ENCODE peak calls at places on chromosomes 1 and 21, in seven cellular contexts. One of them, this sample, is unnamed.

GRCh38 chr1:105485207-105485606 is 1571.3 kb upstream of the PRMT6 start:
- DNase-seq in stomach: no peak
- DNase-seq in uterus: no peak
- DNase-seq in transverse colon: no peak
- DNase-seq in ovary: no peak
- DNase-seq in sigmoid colon: no peak
- DNase-seq in esophagus squamous epithelium: no peak
- DNase-seq in this sample: no peak

GRCh38 chr1:225626698-225627097 is 26.2 kb downstream of the ENAH start:
- DNase-seq in ovary: no peak
- DNase-seq in stomach: no peak
- DNase-seq in esophagus squamous epithelium: no peak
- DNase-seq in sigmoid colon: no peak
- DNase-seq in uterus: no peak
- DNase-seq in transverse colon: no peak
- DNase-seq in this sample: no peak

GRCh38 chr1:229209816-229210215 is 61.1 kb upstream of the RAB4A start:
- DNase-seq in transverse colon: no peak
- DNase-seq in stomach: no peak
- DNase-seq in uterus: peak; percentile 38
- DNase-seq in sigmoid colon: no peak
- DNase-seq in esophagus squamous epithelium: no peak
- DNase-seq in ovary: no peak
- DNase-seq in this sample: no peak

GRCh38 chr1:94385354-94385947 is 32.7 kb upstream of the ABCD3 start:
- DNase-seq in ovary: no peak
- DNase-seq in transverse colon: no peak
- DNase-seq in uterus: no peak
- DNase-seq in stomach: no peak
- DNase-seq in sigmoid colon: no peak
- DNase-seq in esophagus squamous epithelium: no peak
- DNase-seq in this sample: no peak

GRCh38 chr1:207021876-207022596 is 10.5 kb downstream of the C1orf116 start:
- DNase-seq in sigmoid colon: no peak
- DNase-seq in ovary: no peak
- DNase-seq in stomach: no peak
- DNase-seq in esophagus squamous epithelium: no peak
- DNase-seq in uterus: no peak
- DNase-seq in transverse colon: no peak
- DNase-seq in this sample: no peak

GRCh38 chr1:6365047-6365446 is 28.5 kb downstream of the ACOT7 start:
- DNase-seq in transverse colon: no peak
- DNase-seq in uterus: no peak
- DNase-seq in ovary: no peak
- DNase-seq in stomach: no peak
- DNase-seq in sigmoid colon: no peak
- DNase-seq in esophagus squamous epithelium: no peak
- DNase-seq in this sample: no peak

GRCh38 chr1:33683913-33684312 is 180.0 kb upstream of the HMGB4 start:
- DNase-seq in esophagus squamous epithelium: no peak
- DNase-seq in stomach: no peak
- DNase-seq in sigmoid colon: no peak
- DNase-seq in ovary: no peak
- DNase-seq in transverse colon: no peak
- DNase-seq in uterus: no peak
- DNase-seq in this sample: no peak

GRCh38 chr1:78833491-78833890 is 173.0 kb downstream of the ADGRL4 start:
- DNase-seq in esophagus squamous epithelium: no peak
- DNase-seq in sigmoid colon: no peak
- DNase-seq in transverse colon: no peak
- DNase-seq in stomach: no peak
- DNase-seq in ovary: no peak
- DNase-seq in uterus: no peak
- DNase-seq in this sample: no peak

GRCh38 chr1:82108843-82109242 is 308.1 kb downstream of the ADGRL2 start:
- DNase-seq in esophagus squamous epithelium: no peak
- DNase-seq in sigmoid colon: no peak
- DNase-seq in stomach: no peak
- DNase-seq in ovary: no peak
- DNase-seq in transverse colon: no peak
- DNase-seq in uterus: no peak
- DNase-seq in this sample: no peak

GRCh38 chr1:203342192-203342940 is 8.6 kb downstream of the FMOD start:
- DNase-seq in esophagus squamous epithelium: no peak
- DNase-seq in transverse colon: peak; percentile 77
- DNase-seq in ovary: peak; percentile 61
- DNase-seq in uterus: peak; percentile 47
- DNase-seq in stomach: peak; percentile 71
- DNase-seq in sigmoid colon: peak; percentile 77
- DNase-seq in this sample: no peak

GRCh38 chr21:37914211-37914900 is 1.9 kb downstream of the KCNJ6 start:
- DNase-seq in stomach: no peak
- DNase-seq in sigmoid colon: no peak
- DNase-seq in uterus: no peak
- DNase-seq in esophagus squamous epithelium: no peak
- DNase-seq in ovary: no peak
- DNase-seq in transverse colon: no peak
- DNase-seq in this sample: no peak

GRCh38 chr1:226444901-226445300 is 37.0 kb upstream of the PARP1 start:
- DNase-seq in ovary: no peak
- DNase-seq in sigmoid colon: no peak
- DNase-seq in stomach: peak; percentile 29
- DNase-seq in uterus: no peak
- DNase-seq in transverse colon: peak; percentile 57
- DNase-seq in esophagus squamous epithelium: peak; percentile 4
- DNase-seq in this sample: peak; percentile 76

GRCh38 chr21:25901580-25901979 is 166.8 kb downstream of the GABPA start:
- DNase-seq in ovary: no peak
- DNase-seq in uterus: no peak
- DNase-seq in sigmoid colon: no peak
- DNase-seq in esophagus squamous epithelium: no peak
- DNase-seq in transverse colon: no peak
- DNase-seq in stomach: no peak
- DNase-seq in this sample: no peak

GRCh38 chr1:183038333-183038876 is 15.2 kb downstream of the LAMC1 start:
- DNase-seq in transverse colon: no peak
- DNase-seq in esophagus squamous epithelium: no peak
- DNase-seq in sigmoid colon: no peak
- DNase-seq in uterus: no peak
- DNase-seq in ovary: no peak
- DNase-seq in stomach: no peak
- DNase-seq in this sample: no peak

GRCh38 chr1:107926436-107927080 is 38.4 kb downstream of the VAV3 start:
- DNase-seq in uterus: no peak
- DNase-seq in stomach: no peak
- DNase-seq in ovary: no peak
- DNase-seq in sigmoid colon: no peak
- DNase-seq in esophagus squamous epithelium: no peak
- DNase-seq in transverse colon: no peak
- DNase-seq in this sample: no peak

GRCh38 chr1:77824083-77824482 is 44.6 kb downstream of the MIGA1 start:
- DNase-seq in ovary: no peak
- DNase-seq in transverse colon: no peak
- DNase-seq in esophagus squamous epithelium: no peak
- DNase-seq in uterus: no peak
- DNase-seq in stomach: no peak
- DNase-seq in sigmoid colon: no peak
- DNase-seq in this sample: no peak

GRCh38 chr1:183444243-183444642 is 26.1 kb upstream of the NMNAT2 start:
- DNase-seq in esophagus squamous epithelium: no peak
- DNase-seq in transverse colon: no peak
- DNase-seq in uterus: no peak
- DNase-seq in ovary: no peak
- DNase-seq in sigmoid colon: no peak
- DNase-seq in stomach: no peak
- DNase-seq in this sample: no peak

GRCh38 chr1:117014209-117014608 is 12.6 kb downstream of the CD101 start:
- DNase-seq in transverse colon: no peak
- DNase-seq in ovary: no peak
- DNase-seq in sigmoid colon: no peak
- DNase-seq in esophagus squamous epithelium: no peak
- DNase-seq in uterus: no peak
- DNase-seq in stomach: no peak
- DNase-seq in this sample: no peak

GRCh38 chr1:152398812-152399698 is 15.0 kb downstream of the CRNN start:
- DNase-seq in esophagus squamous epithelium: no peak
- DNase-seq in stomach: no peak
- DNase-seq in transverse colon: no peak
- DNase-seq in uterus: no peak
- DNase-seq in sigmoid colon: no peak
- DNase-seq in ovary: no peak
- DNase-seq in this sample: no peak

GRCh38 chr1:119005870-119006405 is 17.8 kb upstream of the TBX15 start:
- DNase-seq in uterus: no peak
- DNase-seq in ovary: no peak
- DNase-seq in esophagus squamous epithelium: no peak
- DNase-seq in transverse colon: no peak
- DNase-seq in sigmoid colon: no peak
- DNase-seq in stomach: no peak
- DNase-seq in this sample: no peak

GRCh38 chr1:244137725-244138124 is 86.6 kb downstream of the ZBTB18 start:
- DNase-seq in uterus: no peak
- DNase-seq in stomach: no peak
- DNase-seq in ovary: no peak
- DNase-seq in esophagus squamous epithelium: no peak
- DNase-seq in transverse colon: no peak
- DNase-seq in sigmoid colon: no peak
- DNase-seq in this sample: no peak

DNA sequence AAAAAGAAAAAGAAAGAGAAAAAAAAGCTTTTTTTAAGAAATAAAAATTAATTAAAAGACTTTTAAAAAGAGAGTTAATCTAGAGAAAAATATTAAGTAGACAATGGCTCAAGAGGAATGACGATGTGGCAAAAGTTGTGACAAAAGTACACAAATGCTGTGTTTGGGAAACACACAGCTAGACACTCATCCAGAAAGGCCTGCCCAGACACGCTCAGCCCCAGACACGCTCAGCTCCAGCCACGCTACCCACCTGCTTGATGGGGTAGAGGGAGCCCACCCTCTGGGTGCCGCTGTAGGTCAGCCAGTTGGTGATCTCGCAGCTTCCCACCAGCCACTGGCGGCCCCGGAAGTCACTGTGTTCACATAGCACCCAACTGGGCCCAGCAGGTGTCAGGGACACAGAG is 10.2 kb downstream of the CD52 start:
- DNase-seq in transverse colon: no peak
- DNase-seq in uterus: no peak
- DNase-seq in stomach: no peak
- DNase-seq in esophagus squamous epithelium: no peak
- DNase-seq in sigmoid colon: no peak
- DNase-seq in ovary: no peak
- DNase-seq in this sample: no peak
- TF ChIP-seq CTCF in transverse colon: no peak
- TF ChIP-seq CTCF in uterus: no peak
- TF ChIP-seq CTCF in stomach: no peak
- TF ChIP-seq CTCF in esophagus squamous epithelium: no peak
- TF ChIP-seq CTCF in sigmoid colon: no peak
- TF ChIP-seq CTCF in ovary: no peak
- TF ChIP-seq CTCF in this sample: no peak

GRCh38 chr1:10794724-10795304 is 1.6 kb downstream of the CASZ1 start:
- DNase-seq in ovary: no peak
- DNase-seq in uterus: no peak
- DNase-seq in esophagus squamous epithelium: no peak
- DNase-seq in transverse colon: no peak
- DNase-seq in sigmoid colon: peak; percentile 68
- DNase-seq in stomach: no peak
- DNase-seq in this sample: no peak

GRCh38 chr1:10795305-10796021 is 983 bp downstream of the CASZ1 start:
- DNase-seq in uterus: no peak
- DNase-seq in ovary: no peak
- DNase-seq in esophagus squamous epithelium: no peak
- DNase-seq in transverse colon: peak; percentile 42
- DNase-seq in stomach: no peak
- DNase-seq in sigmoid colon: peak; percentile 71
- DNase-seq in this sample: no peak

GRCh38 chr1:10799726-10800125 is 3.3 kb upstream of the CASZ1 start:
- DNase-seq in transverse colon: no peak
- DNase-seq in stomach: no peak
- DNase-seq in uterus: no peak
- DNase-seq in sigmoid colon: no peak
- DNase-seq in esophagus squamous epithelium: no peak
- DNase-seq in ovary: no peak
- DNase-seq in this sample: no peak

GRCh38 chr1:10793129-10793651 is 3.3 kb downstream of the CASZ1 start:
- DNase-seq in sigmoid colon: no peak
- DNase-seq in esophagus squamous epithelium: no peak
- DNase-seq in ovary: no peak
- DNase-seq in transverse colon: peak; percentile 80
- DNase-seq in uterus: no peak
- DNase-seq in stomach: peak; percentile 71
- DNase-seq in this sample: no peak

GRCh38 chr1:10796029-10796944 is at the start of gene CASZ1:
- DNase-seq in transverse colon: peak; percentile 88
- DNase-seq in uterus: peak; percentile 77
- DNase-seq in ovary: peak; percentile 84
- DNase-seq in sigmoid colon: peak; percentile 90
- DNase-seq in esophagus squamous epithelium: no peak
- DNase-seq in stomach: peak; percentile 89
- DNase-seq in this sample: peak; percentile 68
- TF ChIP-seq POLR2A in transverse colon: peak; percentile 74
- TF ChIP-seq POLR2A in uterus: peak; percentile 77
- TF ChIP-seq POLR2A in ovary: no peak
- TF ChIP-seq POLR2A in sigmoid colon: peak; percentile 72
- TF ChIP-seq POLR2A in esophagus squamous epithelium: peak; percentile 24
- TF ChIP-seq POLR2A in stomach: peak; percentile 38
- TF ChIP-seq POLR2A in this sample: no peak

DNA sequence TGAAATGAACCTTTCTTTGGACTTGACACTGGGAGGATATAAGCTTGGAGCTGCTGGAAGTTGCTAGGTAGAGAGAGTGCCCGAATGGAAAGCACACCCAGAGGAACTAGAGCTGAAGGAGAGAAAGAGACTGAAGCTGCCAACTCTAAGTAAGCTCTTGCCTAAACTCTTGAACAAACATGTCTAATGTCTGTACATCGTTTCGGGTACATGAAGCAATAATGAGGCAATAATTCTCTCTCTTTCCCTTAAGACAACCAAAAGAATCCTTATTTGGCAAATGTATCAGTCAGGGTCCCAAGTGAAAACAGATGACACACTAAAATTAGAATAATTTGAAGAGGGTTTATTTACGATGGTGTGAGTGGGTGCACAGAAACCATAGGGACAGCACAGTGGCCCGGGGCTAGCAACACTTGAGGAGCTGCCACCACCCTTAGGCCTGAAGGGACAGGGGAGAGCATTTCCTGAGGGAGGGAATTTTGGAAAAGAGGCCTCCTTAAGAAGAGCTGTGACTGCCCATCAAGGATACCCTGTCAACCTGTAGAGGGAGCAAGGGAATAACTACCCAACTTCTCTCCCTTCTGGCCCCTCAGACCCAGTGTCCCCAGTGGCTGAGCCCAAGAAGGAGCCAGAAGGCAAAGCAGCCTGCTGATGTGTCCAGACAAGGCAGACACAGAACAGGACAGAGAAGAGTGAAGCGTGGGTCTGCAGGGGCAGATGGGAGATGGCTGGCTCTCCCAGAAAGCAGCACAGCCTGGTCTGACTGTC is 36.1 kb upstream of the KHDRBS1 start:
- DNase-seq in ovary: no peak
- DNase-seq in stomach: no peak
- DNase-seq in uterus: no peak
- DNase-seq in sigmoid colon: no peak
- DNase-seq in esophagus squamous epithelium: no peak
- DNase-seq in transverse colon: no peak
- DNase-seq in this sample: no peak
- TF ChIP-seq CTCF in ovary: no peak
- TF ChIP-seq CTCF in stomach: peak; percentile 15
- TF ChIP-seq CTCF in uterus: no peak
- TF ChIP-seq CTCF in sigmoid colon: no peak
- TF ChIP-seq CTCF in esophagus squamous epithelium: no peak
- TF ChIP-seq CTCF in transverse colon: peak; percentile 27
- TF ChIP-seq CTCF in this sample: no peak

GRCh38 chr1:58815069-58815679 is 31.3 kb upstream of the JUN start:
- DNase-seq in ovary: peak; percentile 89
- DNase-seq in transverse colon: peak; percentile 91
- DNase-seq in sigmoid colon: peak; percentile 93
- DNase-seq in esophagus squamous epithelium: peak; percentile 33
- DNase-seq in uterus: peak; percentile 86
- DNase-seq in stomach: peak; percentile 92
- DNase-seq in this sample: peak; percentile 95
- TF ChIP-seq POLR2A in ovary: no peak
- TF ChIP-seq POLR2A in transverse colon: peak; percentile 60
- TF ChIP-seq POLR2A in sigmoid colon: peak; percentile 57
- TF ChIP-seq POLR2A in esophagus squamous epithelium: no peak
- TF ChIP-seq POLR2A in uterus: peak; percentile 34
- TF ChIP-seq POLR2A in stomach: peak; percentile 21
- TF ChIP-seq POLR2A in this sample: no peak

This sample was measured in lower leg skin.